ENCODE peak calls at places on chromosomes 12 and 14, in four cellular contexts. V, Z, R and A are unnamed samples.

GRCh38 chr14:30291216-30291615 is 267.7 kb upstream of the G2E3 start:
- DNase-seq in V (peak), Z (no peak), R (peak), A (no peak)

GRCh38 chr12:122204829-122205589 is 1.5 kb downstream of the B3GNT4 start:
- DNase-seq in V (no peak), Z (no peak), R (peak), A (no peak)

GRCh38 chr12:51324953-51325352 is 979 bp upstream of the BIN2 start:
- DNase-seq in V (no peak), Z (no peak), R (no peak), A (no peak)

GRCh38 chr12:95204141-95204866 is 13.0 kb downstream of the FGD6 start:
- DNase-seq in V (peak), Z (no peak), R (peak), A (peak)

GRCh38 chr14:64507376-64508156 is 3.0 kb downstream of the ZBTB1 start:
- DNase-seq in V (no peak), Z (no peak), R (peak), A (no peak)

GRCh38 chr12:24821691-24822090 is 127.2 kb downstream of the BCAT1 start:
- DNase-seq in V (peak), Z (no peak), R (peak), A (no peak)

GRCh38 chr12:57154804-57155434 is 7.5 kb upstream of the LRP1-AS start:
- DNase-seq in V (no peak), Z (no peak), R (no peak), A (no peak)

GRCh38 chr12:118346895-118347294 is 25.8 kb downstream of the TAOK3 start:
- DNase-seq in V (no peak), Z (no peak), R (no peak), A (no peak)

GRCh38 chr12:3453947-3454675 is 36.9 kb upstream of the PRMT8 start:
- DNase-seq in V (peak), Z (no peak), R (peak), A (no peak)

GRCh38 chr12:89345376-89345775 is 6.9 kb downstream of the DUSP6 start:
- DNase-seq in V (no peak), Z (no peak), R (no peak), A (no peak)

GRCh38 chr14:61152851-61153364 is 128.2 kb downstream of the TMEM30B start:
- DNase-seq in V (peak), Z (no peak), R (peak), A (no peak)

GRCh38 chr12:52945389-52946232 is 3.3 kb upstream of the KRT18 start:
- DNase-seq in V (peak), Z (no peak), R (peak), A (no peak)

GRCh38 chr12:92396647-92397258 is 251.1 kb upstream of the BTG1 start:
- DNase-seq in V (peak), Z (no peak), R (peak), A (no peak)

GRCh38 chr14:51206462-51206861 is 33.6 kb upstream of the TMX1 start:
- DNase-seq in V (no peak), Z (no peak), R (no peak), A (no peak)

GRCh38 chr12:26847431-26847830 is 14.4 kb upstream of the ITPR2 start:
- DNase-seq in V (no peak), Z (no peak), R (no peak), A (no peak)

GRCh38 chr14:77116194-77116817 is 18.2 kb downstream of the CIPC start:
- DNase-seq in V (no peak), Z (no peak), R (no peak), A (no peak)

GRCh38 chr12:12376636-12377448 is 20.0 kb downstream of the BORCS5 start:
- DNase-seq in V (peak), Z (peak), R (peak), A (no peak)

GRCh38 chr14:77307099-77307496 is 13.6 kb downstream of the POMT2 start:
- DNase-seq in V (peak), Z (no peak), R (peak), A (no peak)

GRCh38 chr12:5904969-5905368 is 40.1 kb downstream of the ANO2 start:
- DNase-seq in V (no peak), Z (no peak), R (no peak), A (no peak)

GRCh38 chr12:58291106-58291505 is 349.7 kb downstream of the ATP23 start:
- DNase-seq in V (no peak), Z (no peak), R (no peak), A (no peak)